ENCODE peak calls at places on chromosomes 1 and 21, in four cellular contexts. One of them, this sample, is unnamed.

GRCh38 chr1:28249013-28249870 is 10.1 kb upstream of the SESN2 start:
- DNase-seq in endothelial cell: no peak
- DNase-seq in AG09309: peak
- DNase-seq in foreskin fibroblast: peak
- DNase-seq in this sample: peak

GRCh38 chr1:218281285-218281684 is 3.8 kb upstream of the RRP15 start:
- DNase-seq in AG09309: no peak
- DNase-seq in foreskin fibroblast: no peak
- DNase-seq in endothelial cell: no peak
- DNase-seq in this sample: peak

GRCh38 chr1:203081465-203082355 is 4.1 kb downstream of the MYOG start:
- DNase-seq in foreskin fibroblast: peak
- DNase-seq in AG09309: no peak
- DNase-seq in endothelial cell: no peak
- DNase-seq in this sample: no peak

GRCh38 chr1:118247593-118247992 is 62.6 kb upstream of the SPAG17 start:
- DNase-seq in AG09309: no peak
- DNase-seq in endothelial cell: peak
- DNase-seq in foreskin fibroblast: peak
- DNase-seq in this sample: peak

GRCh38 chr1:47186267-47187185 is 3.3 kb downstream of the PDZK1IP1 start:
- DNase-seq in endothelial cell: no peak
- DNase-seq in foreskin fibroblast: no peak
- DNase-seq in AG09309: no peak
- DNase-seq in this sample: no peak

GRCh38 chr21:35575280-35575915 is 484.9 kb downstream of the SETD4 start:
- DNase-seq in AG09309: peak
- DNase-seq in foreskin fibroblast: peak
- DNase-seq in endothelial cell: no peak
- DNase-seq in this sample: peak

GRCh38 chr1:237390798-237391197 is 348.8 kb downstream of the RYR2 start:
- DNase-seq in AG09309: no peak
- DNase-seq in endothelial cell: no peak
- DNase-seq in foreskin fibroblast: no peak
- DNase-seq in this sample: no peak

GRCh38 chr1:148309940-148310500 is 157.9 kb upstream of the NBPF11 start:
- DNase-seq in endothelial cell: peak
- DNase-seq in foreskin fibroblast: no peak
- DNase-seq in AG09309: no peak
- DNase-seq in this sample: no peak

GRCh38 chr1:8597455-8597854 is 220.0 kb downstream of the RERE start:
- DNase-seq in endothelial cell: no peak
- DNase-seq in foreskin fibroblast: peak
- DNase-seq in AG09309: no peak
- DNase-seq in this sample: peak

GRCh38 chr21:42539931-42540343 is 26.3 kb downstream of the SLC37A1 start:
- DNase-seq in AG09309: no peak
- DNase-seq in foreskin fibroblast: peak
- DNase-seq in endothelial cell: no peak
- DNase-seq in this sample: no peak
- TF ChIP-seq CTCF in AG09309: peak
- TF ChIP-seq CTCF in foreskin fibroblast: no peak
- TF ChIP-seq CTCF in endothelial cell: no peak
- TF ChIP-seq CTCF in this sample: peak

GRCh38 chr1:38402230-38402815 is 355.7 kb upstream of the POU3F1 start:
- DNase-seq in foreskin fibroblast: no peak
- DNase-seq in endothelial cell: no peak
- DNase-seq in AG09309: no peak
- DNase-seq in this sample: no peak

GRCh38 chr1:38403667-38404066 is 357.1 kb upstream of the POU3F1 start:
- DNase-seq in AG09309: no peak
- DNase-seq in foreskin fibroblast: no peak
- DNase-seq in endothelial cell: no peak
- DNase-seq in this sample: no peak
- TF ChIP-seq CTCF in AG09309: no peak
- TF ChIP-seq CTCF in foreskin fibroblast: no peak
- TF ChIP-seq CTCF in endothelial cell: no peak
- TF ChIP-seq CTCF in this sample: no peak

GRCh38 chr1:187816646-187817045 is 987.9 kb downstream of the PLA2G4A start:
- DNase-seq in AG09309: no peak
- DNase-seq in endothelial cell: no peak
- DNase-seq in foreskin fibroblast: no peak
- DNase-seq in this sample: no peak

GRCh38 chr1:187819081-187819480 is 990.3 kb downstream of the PLA2G4A start:
- DNase-seq in endothelial cell: no peak
- DNase-seq in AG09309: no peak
- DNase-seq in foreskin fibroblast: no peak
- DNase-seq in this sample: no peak

DNA sequence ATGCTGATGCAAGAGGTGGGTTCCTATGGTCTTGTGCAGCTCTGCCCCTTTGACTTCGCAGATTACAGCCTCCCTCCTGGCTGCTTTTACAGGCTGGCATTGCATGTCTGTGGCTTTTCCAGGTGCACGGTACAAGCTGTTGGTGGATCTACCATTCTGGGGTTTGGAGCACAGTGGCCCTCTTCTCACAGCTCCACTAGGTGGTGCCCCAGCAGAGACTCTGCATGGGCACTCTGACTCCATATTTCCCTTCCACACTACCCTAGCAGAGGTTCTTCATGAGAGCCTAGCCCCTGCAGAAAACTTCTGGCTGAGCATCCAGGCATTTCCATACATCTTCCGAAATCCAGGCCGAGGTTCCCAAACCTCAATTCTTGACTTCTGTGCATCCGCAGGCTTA is 989.0 kb downstream of the PLA2G4A start:
- DNase-seq in AG09309: no peak
- DNase-seq in endothelial cell: no peak
- DNase-seq in foreskin fibroblast: no peak
- DNase-seq in this sample: no peak
- TF ChIP-seq CTCF in AG09309: no peak
- TF ChIP-seq CTCF in endothelial cell: no peak
- TF ChIP-seq CTCF in foreskin fibroblast: no peak
- TF ChIP-seq CTCF in this sample: no peak

GRCh38 chr1:151143057-151143435 is 3.4 kb downstream of the SEMA6C start:
- DNase-seq in AG09309: no peak
- DNase-seq in endothelial cell: no peak
- DNase-seq in foreskin fibroblast: no peak
- DNase-seq in this sample: no peak
- TF ChIP-seq CTCF in AG09309: no peak
- TF ChIP-seq CTCF in endothelial cell: no peak
- TF ChIP-seq CTCF in foreskin fibroblast: no peak
- TF ChIP-seq CTCF in this sample: no peak

GRCh38 chr1:228004331-228004871 is 2.4 kb upstream of the WNT3A start:
- DNase-seq in endothelial cell: no peak
- DNase-seq in AG09309: no peak
- DNase-seq in foreskin fibroblast: no peak
- DNase-seq in this sample: no peak
- TF ChIP-seq CTCF in endothelial cell: peak
- TF ChIP-seq CTCF in AG09309: peak
- TF ChIP-seq CTCF in foreskin fibroblast: peak
- TF ChIP-seq CTCF in this sample: peak

GRCh38 chr1:196317535-196318522 is 290.4 kb downstream of the KCNT2 start:
- DNase-seq in AG09309: no peak
- DNase-seq in endothelial cell: peak
- DNase-seq in foreskin fibroblast: peak
- DNase-seq in this sample: peak
- TF ChIP-seq CTCF in AG09309: peak
- TF ChIP-seq CTCF in endothelial cell: peak
- TF ChIP-seq CTCF in foreskin fibroblast: peak
- TF ChIP-seq CTCF in this sample: peak

GRCh38 chr1:211829343-211830054 is 1.1 kb downstream of the LPGAT1 start:
- DNase-seq in AG09309: no peak
- DNase-seq in foreskin fibroblast: peak
- DNase-seq in endothelial cell: peak
- DNase-seq in this sample: no peak
- TF ChIP-seq CTCF in AG09309: peak
- TF ChIP-seq CTCF in foreskin fibroblast: no peak
- TF ChIP-seq CTCF in endothelial cell: no peak
- TF ChIP-seq CTCF in this sample: no peak

GRCh38 chr1:173210716-173211231 is 3.6 kb upstream of the TNFSF4 start:
- DNase-seq in foreskin fibroblast: no peak
- DNase-seq in AG09309: no peak
- DNase-seq in endothelial cell: no peak
- DNase-seq in this sample: no peak
- TF ChIP-seq CTCF in foreskin fibroblast: no peak
- TF ChIP-seq CTCF in AG09309: no peak
- TF ChIP-seq CTCF in endothelial cell: no peak
- TF ChIP-seq CTCF in this sample: no peak

GRCh38 chr1:6393400-6394187 is at the start of gene ACOT7:
- DNase-seq in foreskin fibroblast: peak
- DNase-seq in AG09309: peak
- DNase-seq in endothelial cell: peak
- DNase-seq in this sample: peak

GRCh38 chr1:6397844-6398243 is 4.3 kb upstream of the ACOT7 start:
- DNase-seq in endothelial cell: no peak
- DNase-seq in AG09309: no peak
- DNase-seq in foreskin fibroblast: no peak
- DNase-seq in this sample: no peak

GRCh38 chr1:6399294-6399693 is 5.7 kb upstream of the ACOT7 start:
- DNase-seq in endothelial cell: no peak
- DNase-seq in AG09309: no peak
- DNase-seq in foreskin fibroblast: no peak
- DNase-seq in this sample: no peak

GRCh38 chr1:6392880-6393399 is 627 bp downstream of the ACOT7 start:
- DNase-seq in AG09309: no peak
- DNase-seq in foreskin fibroblast: no peak
- DNase-seq in endothelial cell: peak
- DNase-seq in this sample: no peak

DNA sequence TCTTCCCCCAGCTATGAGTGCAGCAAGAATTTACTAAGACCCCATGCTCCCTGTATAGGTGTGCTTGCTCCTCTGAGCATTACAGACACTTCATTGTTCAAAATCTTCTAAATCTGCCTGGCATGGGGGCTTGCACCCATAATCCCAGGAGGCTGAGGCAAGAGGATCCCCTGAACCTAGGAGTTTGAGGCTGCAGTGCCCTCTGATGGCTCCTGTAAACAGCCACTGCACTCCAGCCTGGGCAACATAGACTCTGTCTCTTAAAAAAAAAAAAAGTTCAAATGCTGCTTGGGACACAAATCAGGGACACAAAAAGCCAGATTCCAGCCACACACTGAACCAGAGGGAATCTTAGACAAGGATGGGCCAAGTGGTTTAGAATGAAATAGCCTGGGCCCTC is 3.4 kb upstream of the ACOT7 start:
- DNase-seq in endothelial cell: no peak
- DNase-seq in AG09309: no peak
- DNase-seq in foreskin fibroblast: peak
- DNase-seq in this sample: no peak
- TF ChIP-seq CTCF in endothelial cell: no peak
- TF ChIP-seq CTCF in AG09309: peak
- TF ChIP-seq CTCF in foreskin fibroblast: peak
- TF ChIP-seq CTCF in this sample: peak

DNA sequence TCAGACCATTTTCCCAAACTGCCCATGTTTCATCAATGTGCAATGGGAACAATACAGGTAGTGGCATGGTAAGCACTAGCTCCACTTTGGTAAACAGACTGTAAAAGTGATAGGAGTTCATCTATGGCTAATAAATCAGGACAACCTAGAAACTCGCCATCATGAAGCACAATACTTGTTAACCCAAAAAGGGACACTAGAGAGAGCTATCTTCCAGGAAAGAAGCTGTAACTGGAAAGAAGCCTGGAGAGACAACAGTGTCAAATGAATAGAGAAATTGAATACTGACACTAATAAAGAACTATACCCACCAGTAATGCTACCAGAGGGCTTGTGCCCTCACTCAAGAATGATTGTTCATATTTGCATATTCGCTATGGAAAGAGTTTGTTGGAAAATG is 164.7 kb upstream of the RGS18 start:
- DNase-seq in endothelial cell: no peak
- DNase-seq in foreskin fibroblast: peak
- DNase-seq in AG09309: no peak
- DNase-seq in this sample: peak
- TF ChIP-seq CTCF in endothelial cell: no peak
- TF ChIP-seq CTCF in foreskin fibroblast: peak
- TF ChIP-seq CTCF in AG09309: peak
- TF ChIP-seq CTCF in this sample: peak

This sample was measured in HFFc6.